ENCODE peak calls at places on chromosome 11, in ten cellular contexts. One of them, this sample, is unnamed. For H3K27me3, the result is how much of the 10 kb centered on the place peaks cover.

GRCh38 chr11:115765803-115766239 is 261.6 kb upstream of the CADM1 start:
- DNase-seq in naive thymus-derived CD4-positive, alpha-beta T cell: no peak
- DNase-seq in psoas muscle: no peak
- DNase-seq in AG04450: peak
- DNase-seq in CD8-positive, alpha-beta memory T cell: no peak
- DNase-seq in colonic mucosa: no peak
- DNase-seq in aorta: no peak
- DNase-seq in fibroblast of lung: peak
- DNase-seq in cardiac muscle cell: no peak
- DNase-seq in IMR-90: peak
- DNase-seq in this sample: no peak

GRCh38 chr11:1299621-1300020 is 9.8 kb downstream of the TOLLIP start:
- DNase-seq in CD8-positive, alpha-beta memory T cell: no peak
- DNase-seq in fibroblast of lung: no peak
- DNase-seq in IMR-90: no peak
- DNase-seq in naive thymus-derived CD4-positive, alpha-beta T cell: no peak
- DNase-seq in AG04450: no peak
- DNase-seq in colonic mucosa: peak
- DNase-seq in cardiac muscle cell: no peak
- DNase-seq in aorta: peak
- DNase-seq in psoas muscle: no peak
- DNase-seq in this sample: no peak

GRCh38 chr11:33334627-33335026 is 77.4 kb downstream of the HIPK3 start:
- DNase-seq in colonic mucosa: no peak
- DNase-seq in cardiac muscle cell: no peak
- DNase-seq in fibroblast of lung: no peak
- DNase-seq in aorta: no peak
- DNase-seq in AG04450: no peak
- DNase-seq in CD8-positive, alpha-beta memory T cell: no peak
- DNase-seq in psoas muscle: no peak
- DNase-seq in naive thymus-derived CD4-positive, alpha-beta T cell: no peak
- DNase-seq in IMR-90: no peak
- DNase-seq in this sample: no peak

GRCh38 chr11:103586756-103587155 is 449.7 kb upstream of the DDI1 start:
- DNase-seq in AG04450: peak
- DNase-seq in colonic mucosa: no peak
- DNase-seq in fibroblast of lung: no peak
- DNase-seq in CD8-positive, alpha-beta memory T cell: no peak
- DNase-seq in aorta: no peak
- DNase-seq in cardiac muscle cell: no peak
- DNase-seq in psoas muscle: no peak
- DNase-seq in naive thymus-derived CD4-positive, alpha-beta T cell: no peak
- DNase-seq in IMR-90: peak
- DNase-seq in this sample: no peak

GRCh38 chr11:69049490-69049867 is 747 bp downstream of the TPCN2 start:
- DNase-seq in cardiac muscle cell: no peak
- DNase-seq in naive thymus-derived CD4-positive, alpha-beta T cell: no peak
- DNase-seq in psoas muscle: no peak
- DNase-seq in aorta: no peak
- DNase-seq in CD8-positive, alpha-beta memory T cell: peak
- DNase-seq in fibroblast of lung: no peak
- DNase-seq in IMR-90: no peak
- DNase-seq in AG04450: no peak
- DNase-seq in colonic mucosa: no peak
- DNase-seq in this sample: peak

GRCh38 chr11:44445500-44446340 is 119.7 kb upstream of the CD82 start:
- DNase-seq in aorta: no peak
- DNase-seq in AG04450: no peak
- DNase-seq in IMR-90: no peak
- DNase-seq in CD8-positive, alpha-beta memory T cell: no peak
- DNase-seq in naive thymus-derived CD4-positive, alpha-beta T cell: no peak
- DNase-seq in cardiac muscle cell: no peak
- DNase-seq in psoas muscle: no peak
- DNase-seq in colonic mucosa: no peak
- DNase-seq in fibroblast of lung: no peak
- DNase-seq in this sample: no peak

GRCh38 chr11:95322546-95322945 is 91.5 kb upstream of the SESN3 start:
- DNase-seq in IMR-90: peak
- DNase-seq in AG04450: no peak
- DNase-seq in cardiac muscle cell: no peak
- DNase-seq in aorta: no peak
- DNase-seq in CD8-positive, alpha-beta memory T cell: no peak
- DNase-seq in psoas muscle: no peak
- DNase-seq in naive thymus-derived CD4-positive, alpha-beta T cell: no peak
- DNase-seq in colonic mucosa: no peak
- DNase-seq in fibroblast of lung: no peak
- DNase-seq in this sample: no peak

GRCh38 chr11:70509476-70509875 is 111.1 kb downstream of the CTTN start:
- DNase-seq in CD8-positive, alpha-beta memory T cell: no peak
- DNase-seq in psoas muscle: peak
- DNase-seq in aorta: peak
- DNase-seq in colonic mucosa: no peak
- DNase-seq in fibroblast of lung: no peak
- DNase-seq in cardiac muscle cell: no peak
- DNase-seq in AG04450: no peak
- DNase-seq in naive thymus-derived CD4-positive, alpha-beta T cell: no peak
- DNase-seq in IMR-90: no peak
- DNase-seq in this sample: no peak

GRCh38 chr11:86660011-86660595 is 12.3 kb downstream of the ME3 start:
- DNase-seq in IMR-90: peak
- DNase-seq in cardiac muscle cell: no peak
- DNase-seq in CD8-positive, alpha-beta memory T cell: no peak
- DNase-seq in colonic mucosa: no peak
- DNase-seq in psoas muscle: no peak
- DNase-seq in aorta: no peak
- DNase-seq in AG04450: no peak
- DNase-seq in fibroblast of lung: peak
- DNase-seq in naive thymus-derived CD4-positive, alpha-beta T cell: no peak
- DNase-seq in this sample: no peak

GRCh38 chr11:20501971-20502370 is 97.4 kb upstream of the SLC6A5 start:
- DNase-seq in AG04450: no peak
- DNase-seq in fibroblast of lung: no peak
- DNase-seq in naive thymus-derived CD4-positive, alpha-beta T cell: no peak
- DNase-seq in psoas muscle: no peak
- DNase-seq in IMR-90: no peak
- DNase-seq in cardiac muscle cell: no peak
- DNase-seq in colonic mucosa: no peak
- DNase-seq in CD8-positive, alpha-beta memory T cell: no peak
- DNase-seq in aorta: no peak
- DNase-seq in this sample: no peak

GRCh38 chr11:95660038-95660437 is 129.5 kb downstream of the FAM76B start:
- DNase-seq in IMR-90: no peak
- DNase-seq in cardiac muscle cell: peak
- DNase-seq in colonic mucosa: no peak
- DNase-seq in naive thymus-derived CD4-positive, alpha-beta T cell: no peak
- DNase-seq in aorta: no peak
- DNase-seq in fibroblast of lung: no peak
- DNase-seq in psoas muscle: no peak
- DNase-seq in AG04450: no peak
- DNase-seq in CD8-positive, alpha-beta memory T cell: no peak
- DNase-seq in this sample: peak

GRCh38 chr11:40202569-40202968 is 1256.9 kb downstream of the LRRC4C start:
- DNase-seq in colonic mucosa: no peak
- DNase-seq in cardiac muscle cell: no peak
- DNase-seq in psoas muscle: no peak
- DNase-seq in aorta: no peak
- DNase-seq in AG04450: no peak
- DNase-seq in CD8-positive, alpha-beta memory T cell: no peak
- DNase-seq in IMR-90: no peak
- DNase-seq in naive thymus-derived CD4-positive, alpha-beta T cell: no peak
- DNase-seq in fibroblast of lung: no peak
- DNase-seq in this sample: no peak

GRCh38 chr11:40204228-40204627 is 1255.2 kb downstream of the LRRC4C start:
- DNase-seq in naive thymus-derived CD4-positive, alpha-beta T cell: no peak
- DNase-seq in colonic mucosa: no peak
- DNase-seq in psoas muscle: no peak
- DNase-seq in IMR-90: no peak
- DNase-seq in cardiac muscle cell: no peak
- DNase-seq in aorta: no peak
- DNase-seq in fibroblast of lung: no peak
- DNase-seq in CD8-positive, alpha-beta memory T cell: no peak
- DNase-seq in AG04450: no peak
- DNase-seq in this sample: no peak

DNA sequence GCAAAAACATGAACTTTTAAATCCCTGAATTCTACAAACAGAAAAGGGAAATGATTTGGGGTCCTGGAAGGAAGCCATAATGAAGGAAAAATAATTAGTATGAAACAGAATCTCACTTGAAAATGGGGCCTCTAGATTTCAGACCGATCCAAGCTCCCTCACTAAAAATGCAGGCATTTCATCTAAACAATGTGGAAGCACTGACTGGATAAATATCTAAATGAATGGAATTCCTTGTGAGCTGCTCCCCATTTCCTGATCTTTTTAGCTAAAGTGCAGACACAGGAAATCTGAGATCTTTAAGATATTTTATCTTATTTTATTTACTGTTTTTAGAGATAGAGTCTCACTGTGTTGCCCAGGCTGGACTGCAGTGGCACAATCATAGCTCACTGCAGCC is 1255.8 kb downstream of the LRRC4C start:
- DNase-seq in CD8-positive, alpha-beta memory T cell: no peak
- DNase-seq in psoas muscle: no peak
- DNase-seq in aorta: no peak
- DNase-seq in AG04450: no peak
- DNase-seq in IMR-90: no peak
- DNase-seq in naive thymus-derived CD4-positive, alpha-beta T cell: no peak
- DNase-seq in cardiac muscle cell: no peak
- DNase-seq in fibroblast of lung: no peak
- DNase-seq in colonic mucosa: no peak
- DNase-seq in this sample: no peak
- H3K27me3 ChIP-seq in CD8-positive, alpha-beta memory T cell: under half
- H3K27me3 ChIP-seq in psoas muscle: under half
- H3K27me3 ChIP-seq in aorta: under half
- H3K27me3 ChIP-seq in AG04450: under half
- H3K27me3 ChIP-seq in IMR-90: under half
- H3K27me3 ChIP-seq in naive thymus-derived CD4-positive, alpha-beta T cell: under half
- H3K27me3 ChIP-seq in cardiac muscle cell: under half
- H3K27me3 ChIP-seq in fibroblast of lung: under half
- H3K27me3 ChIP-seq in colonic mucosa: under half
- H3K27me3 ChIP-seq in this sample: under half

DNA sequence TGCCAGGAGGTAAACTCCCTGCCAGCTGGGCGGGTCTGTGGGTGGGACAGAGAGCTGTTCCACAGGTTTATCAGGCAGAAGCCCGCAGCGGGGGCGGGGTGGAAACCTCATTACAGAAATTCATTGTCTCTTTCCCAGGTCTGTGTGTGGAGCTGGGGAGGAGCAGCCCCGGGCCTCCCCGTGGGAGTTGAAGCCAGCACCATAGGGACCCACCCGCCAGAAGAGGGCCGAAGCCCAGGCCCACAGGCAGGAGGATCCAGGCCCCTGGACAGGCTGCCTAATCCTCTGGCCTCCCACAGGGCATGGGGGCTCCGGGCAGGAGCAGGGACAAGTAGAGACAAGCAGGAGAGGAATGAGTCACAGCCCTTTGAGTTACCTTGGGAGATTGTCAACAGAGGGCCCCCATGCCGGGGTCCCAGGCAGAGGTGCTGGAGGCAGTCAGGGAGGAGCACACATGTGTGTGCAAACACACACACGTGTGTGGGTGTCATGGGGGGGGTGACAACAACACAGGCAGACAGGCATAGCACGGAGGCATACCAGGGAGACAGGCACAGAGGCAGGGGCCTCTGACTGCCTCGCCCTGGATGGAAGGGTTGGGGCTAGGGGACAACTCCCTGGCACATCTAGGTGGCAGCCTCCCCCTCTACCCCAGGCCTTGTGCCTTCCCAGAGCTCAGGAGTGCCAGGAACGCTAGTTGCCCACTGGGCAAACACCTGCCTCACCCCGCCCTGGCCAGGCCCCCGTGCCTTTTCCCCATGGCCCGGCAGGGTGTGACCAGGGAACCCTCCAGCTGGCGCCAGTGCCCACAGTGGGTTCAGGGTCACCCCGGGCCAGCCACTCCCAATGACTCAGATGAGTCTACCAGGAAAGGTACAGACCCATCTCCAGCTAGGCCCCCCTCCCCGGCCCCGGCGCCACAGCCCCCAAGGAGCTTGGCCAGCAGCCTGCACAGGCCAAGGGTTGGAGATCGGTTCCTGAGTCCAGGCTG is 1.3 kb downstream of the CDC42BPG start:
- DNase-seq in fibroblast of lung: no peak
- DNase-seq in cardiac muscle cell: no peak
- DNase-seq in CD8-positive, alpha-beta memory T cell: no peak
- DNase-seq in naive thymus-derived CD4-positive, alpha-beta T cell: no peak
- DNase-seq in AG04450: no peak
- DNase-seq in colonic mucosa: peak
- DNase-seq in psoas muscle: no peak
- DNase-seq in IMR-90: no peak
- DNase-seq in aorta: no peak
- DNase-seq in this sample: no peak
- H3K4me3 ChIP-seq in fibroblast of lung: no peak
- H3K4me3 ChIP-seq in cardiac muscle cell: no peak
- H3K4me3 ChIP-seq in CD8-positive, alpha-beta memory T cell: peak
- H3K4me3 ChIP-seq in naive thymus-derived CD4-positive, alpha-beta T cell: no peak
- H3K4me3 ChIP-seq in AG04450: no peak
- H3K4me3 ChIP-seq in colonic mucosa: peak
- H3K4me3 ChIP-seq in psoas muscle: no peak
- H3K4me3 ChIP-seq in IMR-90: no peak
- H3K4me3 ChIP-seq in aorta: no peak
- H3K4me3 ChIP-seq in this sample: no peak

GRCh38 chr11:119589011-119589410 is 140.0 kb downstream of the NECTIN1 start:
- DNase-seq in psoas muscle: no peak
- DNase-seq in fibroblast of lung: no peak
- DNase-seq in CD8-positive, alpha-beta memory T cell: no peak
- DNase-seq in aorta: no peak
- DNase-seq in colonic mucosa: no peak
- DNase-seq in cardiac muscle cell: no peak
- DNase-seq in IMR-90: no peak
- DNase-seq in naive thymus-derived CD4-positive, alpha-beta T cell: no peak
- DNase-seq in AG04450: no peak
- DNase-seq in this sample: no peak
- H3K27ac ChIP-seq in psoas muscle: no peak
- H3K27ac ChIP-seq in fibroblast of lung: no peak
- H3K27ac ChIP-seq in CD8-positive, alpha-beta memory T cell: no peak
- H3K27ac ChIP-seq in aorta: no peak
- H3K27ac ChIP-seq in colonic mucosa: no peak
- H3K27ac ChIP-seq in cardiac muscle cell: no peak
- H3K27ac ChIP-seq in IMR-90: no peak
- H3K27ac ChIP-seq in naive thymus-derived CD4-positive, alpha-beta T cell: no peak
- H3K27ac ChIP-seq in AG04450: no peak
- H3K27ac ChIP-seq in this sample: no peak

GRCh38 chr11:46331653-46331984 is 15.6 kb upstream of the DGKZ start:
- DNase-seq in aorta: no peak
- DNase-seq in CD8-positive, alpha-beta memory T cell: no peak
- DNase-seq in IMR-90: no peak
- DNase-seq in naive thymus-derived CD4-positive, alpha-beta T cell: no peak
- DNase-seq in AG04450: no peak
- DNase-seq in fibroblast of lung: no peak
- DNase-seq in colonic mucosa: no peak
- DNase-seq in psoas muscle: no peak
- DNase-seq in cardiac muscle cell: no peak
- DNase-seq in this sample: no peak
- H3K27me3 ChIP-seq in aorta: under half
- H3K27me3 ChIP-seq in CD8-positive, alpha-beta memory T cell: under half
- H3K27me3 ChIP-seq in IMR-90: half or more
- H3K27me3 ChIP-seq in naive thymus-derived CD4-positive, alpha-beta T cell: under half
- H3K27me3 ChIP-seq in AG04450: under half
- H3K27me3 ChIP-seq in fibroblast of lung: under half
- H3K27me3 ChIP-seq in colonic mucosa: under half
- H3K27me3 ChIP-seq in psoas muscle: under half
- H3K27me3 ChIP-seq in cardiac muscle cell: under half
- H3K27me3 ChIP-seq in this sample: under half